ENCODE peak calls at places on chromosomes 11 and 22, in six cellular contexts. V is GM06990; G is activated naive CD4-positive, alpha-beta T cell treated with anti-CD3 and anti-CD28 coated beads for 36 hours; Y is NCI-H1417; W is RWPE1; O is activated gamma-delta T cell treated with anti-CD3 and anti-CD28 coated beads, Interleukin-2, amount 50 U/mL, for 16 hours. X is an unnamed sample.

GRCh38 chr11:94760296-94760695 is 7.9 kb upstream of the AMOTL1 start:
- DNase-seq in W (no peak), V (no peak), Y (no peak), O (no peak), G (no peak), X (no peak)

GRCh38 chr11:125123947-125124633 is 12.7 kb upstream of the TMEM218 start:
- DNase-seq in V (peak), W (peak), O (no peak), G (peak), Y (peak), X (peak)

GRCh38 chr11:114197799-114198500 is 98.2 kb upstream of the NNMT start:
- DNase-seq in Y (no peak), G (no peak), V (no peak), O (no peak), W (peak), X (no peak)

GRCh38 chr11:62678770-62679696 is at the start of gene UBXN1:
- DNase-seq in V (peak), W (peak), G (peak), O (peak), Y (peak), X (peak)

GRCh38 chr11:133650082-133650481 is 117.8 kb upstream of the OPCML start:
- DNase-seq in V (no peak), G (no peak), Y (no peak), O (no peak), W (no peak), X (no peak)

GRCh38 chr11:72625746-72626636 is 48.2 kb downstream of the PDE2A start:
- DNase-seq in Y (no peak), W (no peak), V (no peak), O (no peak), G (no peak), X (no peak)

GRCh38 chr11:10002221-10002620 is 291.8 kb downstream of the SBF2 start:
- DNase-seq in W (no peak), G (no peak), V (no peak), Y (no peak), O (no peak), X (no peak)

GRCh38 chr11:132646890-132647289 is 885.4 kb downstream of the OPCML start:
- DNase-seq in W (no peak), Y (no peak), O (no peak), G (no peak), V (no peak), X (no peak)

GRCh38 chr22:33919591-33920501 is at the start of gene LARGE1:
- DNase-seq in O (no peak), Y (peak), W (no peak), V (peak), G (peak), X (peak)

GRCh38 chr11:110525883-110526282 is 96.1 kb downstream of the FDX1 start:
- DNase-seq in W (peak), Y (peak), V (no peak), G (no peak), O (no peak), X (no peak)

GRCh38 chr11:100890779-100891178 is 203.7 kb downstream of the ARHGAP42 start:
- DNase-seq in Y (no peak), O (no peak), W (no peak), V (no peak), G (no peak), X (no peak)

GRCh38 chr11:123431619-123432018 is 1.6 kb downstream of the GRAMD1B start:
- DNase-seq in O (no peak), Y (no peak), V (no peak), G (peak), W (no peak), X (no peak)

GRCh38 chr11:76152086-76152658 is 54.1 kb downstream of the WNT11 start:
- DNase-seq in O (peak), V (peak), Y (no peak), G (peak), W (peak), X (peak)

X was measured in glutamatergic neuron.